ENCODE peak calls at places on chromosomes 6 and 20, in eight cellular contexts. R is adrenal gland; D is epithelial cell of prostate; N is activated CD4-positive, alpha-beta T cell treated with anti-CD3 and anti-CD28 coated beads, Interleukin-2, amount 50 U/mL, for 1 hour; V is stimulated activated CD8-positive, alpha-beta memory T cell treated with anti-CD3 and anti-CD28 coated beads, Interleukin-15, amount 100 ng/mL, for 24 hours; F is GM04504; B is GM12878; A is aorta. C is an unnamed sample.

GRCh38 chr20:50467618-50468373 is 42.4 kb upstream of the PTPN1 start:
- DNase-seq in R (no peak), D (no peak), N (no peak), V (no peak), F (no peak), B (no peak), A (no peak), C (no peak)

GRCh38 chr6:150322452-150322851 is 46.4 kb upstream of the IYD start:
- DNase-seq in R (no peak), D (no peak), N (no peak), V (no peak), F (no peak), B (no peak), A (no peak), C (no peak)

GRCh38 chr20:34065260-34065659 is 46.8 kb downstream of the EIF2S2 start:
- DNase-seq in R (peak; percentile 83), D (no peak), N (no peak), V (no peak), F (peak; percentile 48), B (no peak), A (no peak), C (no peak)

GRCh38 chr6:89566930-89567634 is 71.5 kb downstream of the LYRM2 start:
- DNase-seq in R (no peak), D (no peak), N (no peak), V (no peak), F (no peak), B (no peak), A (no peak), C (no peak)

GRCh38 chr6:903746-904145 is 210.8 kb upstream of the EXOC2 start:
- DNase-seq in R (no peak), D (no peak), N (no peak), V (no peak), F (peak; percentile 6), B (no peak), A (no peak), C (no peak)

GRCh38 chr6:16337280-16337975 is 99.0 kb downstream of the GMPR start:
- DNase-seq in R (peak; percentile 77), D (no peak), N (no peak), V (no peak), F (peak; percentile 98), B (no peak), A (peak; percentile 95), C (peak; percentile 86)

GRCh38 chr6:169038691-169039090 is 215.0 kb downstream of the THBS2 start:
- DNase-seq in R (no peak), D (no peak), N (no peak), V (no peak), F (no peak), B (no peak), A (no peak), C (no peak)

GRCh38 chr6:139983555-139984276 is 609.3 kb upstream of the CITED2 start:
- DNase-seq in R (no peak), D (peak; percentile 27), N (no peak), V (no peak), F (no peak), B (no peak), A (no peak), C (peak; percentile 71)

GRCh38 chr6:133671376-133671775 is 217.5 kb upstream of the TCF21 start:
- DNase-seq in R (no peak), D (no peak), N (no peak), V (no peak), F (no peak), B (no peak), A (no peak), C (no peak)

GRCh38 chr20:64080013-64080812 is at the start of gene OPRL1:
- DNase-seq in R (no peak), D (no peak), N (peak; percentile 41), V (no peak), F (no peak), B (no peak), A (no peak), C (no peak)

GRCh38 chr6:132789398-132789780 is 9.0 kb downstream of the SLC18B1 start:
- DNase-seq in R (no peak), D (no peak), N (no peak), V (no peak), F (no peak), B (no peak), A (no peak), C (no peak)

GRCh38 chr20:1895674-1896496 is 678 bp downstream of the SIRPA start:
- DNase-seq in R (no peak), D (no peak), N (no peak), V (no peak), F (no peak), B (no peak), A (peak; percentile 67), C (no peak)

GRCh38 chr6:3227363-3228045 is at the start of gene TUBB2B:
- DNase-seq in R (no peak), D (no peak), N (no peak), V (no peak), F (no peak), B (no peak), A (peak; percentile 56), C (no peak)

GRCh38 chr20:62805711-62806382 is 1.2 kb downstream of the OGFR start:
- DNase-seq in R (peak; percentile 64), D (no peak), N (no peak), V (no peak), F (no peak), B (no peak), A (peak; percentile 85), C (no peak)

C was measured in skeletal muscle cell.